ENCODE peak calls at places on chromosomes 16 and 17, in five cellular contexts. R is fibroblast of lung, A is MM.1S, S is endothelial cell of umbilical vein, O is mesendoderm. Y is an unnamed sample.
A peak's percentile ranks its signal among the peaks of the same experiment; 100 is the strongest.

GRCh38 chr16:85490971-85491771 is 122.0 kb upstream of the GSE1 start:
- DNase-seq in R (no peak), A (peak; percentile 16), S (no peak), O (peak; percentile 56), Y (no peak)

GRCh38 chr16:27795992-27796614 is 246.2 kb downstream of the KATNIP start:
- DNase-seq in R (peak; percentile 40), A (peak; percentile 42), S (peak; percentile 8), O (peak; percentile 62), Y (no peak)

GRCh38 chr16:5323284-5323683 is 225.7 kb upstream of the EEF2KMT start:
- DNase-seq in R (no peak), A (no peak), S (no peak), O (peak; percentile 85), Y (no peak)

GRCh38 chr16:19359556-19359955 is 58.1 kb upstream of the TMC5 start:
- DNase-seq in R (no peak), A (no peak), S (no peak), O (no peak), Y (no peak)

GRCh38 chr16:66538910-66539309 is 11.0 kb downstream of the TK2 start:
- DNase-seq in R (no peak), A (no peak), S (no peak), O (no peak), Y (no peak)

GRCh38 chr17:58304735-58305486 is 23.7 kb downstream of the TSPOAP1 start:
- DNase-seq in R (no peak), A (no peak), S (no peak), O (no peak), Y (no peak)

GRCh38 chr17:56593741-56594527 is 435 bp downstream of the NOG start:
- DNase-seq in R (no peak), A (peak; percentile 67), S (peak; percentile 57), O (no peak), Y (no peak)

GRCh38 chr17:16269658-16270057 is 52.6 kb downstream of the PIGL start:
- DNase-seq in R (peak; percentile 86), A (no peak), S (no peak), O (no peak), Y (no peak)

GRCh38 chr16:4370570-4371480 is 823 bp upstream of the VASN start:
- DNase-seq in R (peak; percentile 88), A (no peak), S (no peak), O (no peak), Y (no peak)

GRCh38 chr17:82924812-82925211 is 85.0 kb upstream of the ZNF750 start:
- DNase-seq in R (no peak), A (no peak), S (no peak), O (peak; percentile 7), Y (no peak)

GRCh38 chr16:78684655-78685400 is 585.4 kb downstream of the WWOX start:
- DNase-seq in R (peak; percentile 58), A (no peak), S (no peak), O (no peak), Y (no peak)

GRCh38 chr16:67145746-67146145 is 5.1 kb downstream of the B3GNT9 start:
- DNase-seq in R (no peak), A (no peak), S (no peak), O (no peak), Y (no peak)

GRCh38 chr17:2202996-2203575 is 100.5 kb downstream of the SMG6 start:
- DNase-seq in R (no peak), A (no peak), S (no peak), O (no peak), Y (no peak)

GRCh38 chr17:48970224-48970623 is 1.8 kb upstream of the GIP start:
- DNase-seq in R (no peak), A (no peak), S (peak; percentile 29), O (no peak), Y (no peak)

GRCh38 chr16:85483424-85483823 is 129.7 kb upstream of the GSE1 start:
- DNase-seq in R (no peak), A (no peak), S (no peak), O (no peak), Y (no peak)

GRCh38 chr16:67641779-67642708 is 2.9 kb upstream of the CARMIL2 start:
- DNase-seq in R (peak; percentile 40), A (no peak), S (peak; percentile 52), O (no peak), Y (no peak)

GRCh38 chr16:83728518-83728917 is 79.3 kb upstream of the HSBP1 start:
- DNase-seq in R (no peak), A (no peak), S (no peak), O (no peak), Y (no peak)

GRCh38 chr17:28760987-28761562 is 17.3 kb downstream of the TRAF4 start:
- DNase-seq in R (peak; percentile 38), A (no peak), S (peak; percentile 65), O (peak; percentile 82), Y (no peak)

GRCh38 chr16:77298638-77299360 is 99.6 kb downstream of the SYCE1L start:
- DNase-seq in R (peak; percentile 93), A (no peak), S (peak; percentile 98), O (peak; percentile 57), Y (no peak)

GRCh38 chr17:56593073-56593740 is at the start of gene NOG:
- DNase-seq in R (peak; percentile 61), A (peak; percentile 55), S (peak; percentile 13), O (peak; percentile 87), Y (no peak)

GRCh38 chr16:88063201-88063773 is 112.1 kb downstream of the BANP start:
- DNase-seq in R (peak; percentile 91), A (no peak), S (no peak), O (no peak), Y (no peak)

GRCh38 chr16:68116256-68116853 is 31.2 kb downstream of the NFATC3 start:
- DNase-seq in R (peak; percentile 53), A (peak; percentile 10), S (peak; percentile 46), O (no peak), Y (no peak)

GRCh38 chr17:17348872-17349723 is 45.9 kb downstream of the NT5M start:
- DNase-seq in R (peak; percentile 26), A (no peak), S (no peak), O (no peak), Y (no peak)

GRCh38 chr16:55563797-55564196 is 2.7 kb upstream of the CAPNS2 start:
- DNase-seq in R (no peak), A (no peak), S (peak; percentile 86), O (no peak), Y (no peak)

GRCh38 chr17:68197997-68198930 is 49.6 kb upstream of the AMZ2 start:
- DNase-seq in R (no peak), A (no peak), S (no peak), O (peak; percentile 47), Y (no peak)

GRCh38 chr17:59332890-59333377 is 1.5 kb downstream of the YPEL2 start:
- DNase-seq in R (peak; percentile 47), A (no peak), S (peak; percentile 41), O (no peak), Y (no peak)

GRCh38 chr16:24838554-24839266 is 7.1 kb upstream of the SLC5A11 start:
- DNase-seq in R (peak; percentile 63), A (no peak), S (peak; percentile 91), O (no peak), Y (no peak)

GRCh38 chr16:75235721-75236193 is 15.7 kb downstream of the BCAR1 start:
- DNase-seq in R (no peak), A (no peak), S (no peak), O (no peak), Y (no peak)

GRCh38 chr17:34070712-34071111 is 184.4 kb upstream of the CCL2 start:
- DNase-seq in R (no peak), A (no peak), S (no peak), O (no peak), Y (no peak)

GRCh38 chr17:59372138-59372751 is 40.8 kb downstream of the YPEL2 start:
- DNase-seq in R (peak; percentile 77), A (peak; percentile 64), S (peak; percentile 93), O (no peak), Y (peak; percentile 79)

GRCh38 chr17:40562841-40563370 is 2.4 kb downstream of the CCR7 start:
- DNase-seq in R (no peak), A (no peak), S (no peak), O (no peak), Y (no peak)

GRCh38 chr16:89098767-89099430 is 5.2 kb downstream of the ACSF3 start:
- DNase-seq in R (no peak), A (no peak), S (no peak), O (no peak), Y (no peak)
- H3K79me2 ChIP-seq in R (peaks cover 32% of the 10 kb centered on the region), A (peaks cover 49% of the 10 kb centered on the region), S (peaks cover 43% of the 10 kb centered on the region), O (peaks cover 17% of the 10 kb centered on the region), Y (peaks cover 49% of the 10 kb centered on the region)

GRCh38 chr17:3956558-3956957 is 7.7 kb downstream of the ATP2A3 start:
- DNase-seq in R (no peak), A (no peak), S (no peak), O (no peak), Y (no peak)

GRCh38 chr17:3956983-3957382 is 7.3 kb downstream of the ATP2A3 start:
- DNase-seq in R (no peak), A (no peak), S (no peak), O (no peak), Y (no peak)

GRCh38 chr17:3957735-3958134 is 6.5 kb downstream of the ATP2A3 start:
- DNase-seq in R (no peak), A (no peak), S (no peak), O (no peak), Y (no peak)

GRCh38 chr17:3959295-3959899 is 4.8 kb downstream of the ATP2A3 start:
- DNase-seq in R (peak; percentile 76), A (no peak), S (peak; percentile 64), O (no peak), Y (no peak)

GRCh38 chr17:3958200-3958599 is 6.0 kb downstream of the ATP2A3 start:
- DNase-seq in R (no peak), A (no peak), S (no peak), O (no peak), Y (no peak)
- H3K79me2 ChIP-seq in R (no peaks in the 10 kb centered on the region), A (peaks cover 93% of the 10 kb centered on the region), S (no peaks in the 10 kb centered on the region), O (no peaks in the 10 kb centered on the region), Y (peaks cover 36% of the 10 kb centered on the region)

GRCh38 chr16:49817754-49818507 is 38.0 kb downstream of the ZNF423 start:
- DNase-seq in R (no peak), A (no peak), S (no peak), O (no peak), Y (no peak)

GRCh38 chr16:49824600-49824999 is 31.3 kb downstream of the ZNF423 start:
- DNase-seq in R (no peak), A (no peak), S (no peak), O (no peak), Y (no peak)

GRCh38 chr16:49822649-49823370 is 33.1 kb downstream of the ZNF423 start:
- DNase-seq in R (no peak), A (no peak), S (no peak), O (peak; percentile 37), Y (no peak)

GRCh38 chr16:49821614-49822282 is 34.2 kb downstream of the ZNF423 start:
- DNase-seq in R (no peak), A (no peak), S (no peak), O (peak; percentile 44), Y (no peak)

DNA sequence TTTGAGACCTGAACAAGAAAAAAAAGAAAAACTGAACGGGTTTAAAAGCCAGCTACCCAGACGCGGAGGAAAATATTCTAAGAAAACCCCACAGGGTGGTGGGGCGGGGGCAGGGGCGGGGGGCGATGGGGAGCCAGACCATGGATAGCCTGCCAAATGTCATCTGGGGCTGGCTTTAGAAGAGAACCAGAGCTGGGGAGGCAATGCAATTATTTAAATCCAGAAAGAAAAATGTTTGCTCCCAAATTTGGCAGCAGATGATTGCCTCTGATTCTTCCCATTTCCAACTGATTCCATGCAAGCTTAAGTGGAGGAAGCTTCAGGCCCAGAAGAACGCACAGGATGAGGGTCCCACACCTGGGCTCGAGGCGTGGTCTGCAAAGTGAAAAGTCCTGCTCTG is 34.8 kb downstream of the ZNF423 start:
- DNase-seq in R (no peak), A (no peak), S (no peak), O (no peak), Y (no peak)
- H3K79me2 ChIP-seq in R (no peaks in the 10 kb centered on the region), A (no peaks in the 10 kb centered on the region), S (no peaks in the 10 kb centered on the region), O (peaks cover 7% of the 10 kb centered on the region), Y (no peaks in the 10 kb centered on the region)

GRCh38 chr17:43891851-43892671 is 15.3 kb downstream of the MPP2 start:
- DNase-seq in R (no peak), A (no peak), S (no peak), O (no peak), Y (no peak)
- H3K79me2 ChIP-seq in R (no peaks in the 10 kb centered on the region), A (no peaks in the 10 kb centered on the region), S (no peaks in the 10 kb centered on the region), O (no peaks in the 10 kb centered on the region), Y (no peaks in the 10 kb centered on the region)